ENCODE peak calls at places on chromosomes 6 and 20, in seven cellular contexts. U, P, V, E, B, F and Y are unnamed samples.

GRCh38 chr20:4519530-4519929 is 202.2 kb upstream of the PRND start:
- DNase-seq in U (no peak), P (no peak), V (no peak), E (no peak), B (no peak), F (peak), Y (no peak)

GRCh38 chr6:77231438-77232305 is 231.6 kb downstream of the HTR1B start:
- DNase-seq in U (no peak), P (no peak), V (no peak), E (no peak), B (no peak), F (no peak), Y (no peak)

GRCh38 chr20:1535420-1536175 is 21.9 kb downstream of the SIRPD start:
- DNase-seq in U (no peak), P (peak), V (peak), E (peak), B (peak), F (no peak), Y (no peak)

GRCh38 chr6:111792914-111793700 is 80.1 kb downstream of the FYN start:
- DNase-seq in U (no peak), P (no peak), V (no peak), E (no peak), B (no peak), F (no peak), Y (no peak)

GRCh38 chr20:1557605-1558004 is at the start of gene SIRPD:
- DNase-seq in U (no peak), P (no peak), V (peak), E (no peak), B (no peak), F (no peak), Y (no peak)

GRCh38 chr6:98547634-98548033 is 286.7 kb upstream of the POU3F2 start:
- DNase-seq in U (no peak), P (no peak), V (no peak), E (no peak), B (no peak), F (no peak), Y (no peak)

GRCh38 chr6:21947751-21948386 is 349.0 kb downstream of the PRL start:
- DNase-seq in U (no peak), P (no peak), V (no peak), E (no peak), B (no peak), F (no peak), Y (no peak)

GRCh38 chr20:54197621-54198604 is 10.0 kb upstream of the PFDN4 start:
- DNase-seq in U (no peak), P (no peak), V (peak), E (no peak), B (no peak), F (no peak), Y (no peak)

GRCh38 chr6:39214846-39215639 is 14.2 kb downstream of the KCNK5 start:
- DNase-seq in U (peak), P (no peak), V (no peak), E (peak), B (no peak), F (no peak), Y (no peak)

GRCh38 chr6:84466521-84466920 is 239.1 kb upstream of the CEP162 start:
- DNase-seq in U (no peak), P (no peak), V (no peak), E (no peak), B (no peak), F (no peak), Y (no peak)

GRCh38 chr6:42520786-42521607 is 42.8 kb upstream of the UBR2 start:
- DNase-seq in U (no peak), P (no peak), V (no peak), E (no peak), B (no peak), F (no peak), Y (no peak)

GRCh38 chr6:66662196-66662595 is 955.2 kb upstream of the EYS start:
- DNase-seq in U (no peak), P (no peak), V (no peak), E (no peak), B (no peak), F (no peak), Y (no peak)

GRCh38 chr6:136717297-136717990 is 74.8 kb downstream of the MAP3K5 start:
- DNase-seq in U (no peak), P (no peak), V (no peak), E (no peak), B (no peak), F (no peak), Y (no peak)

GRCh38 chr6:132020138-132020551 is 69.0 kb upstream of the CCN2 start:
- DNase-seq in U (peak), P (no peak), V (peak), E (no peak), B (peak), F (no peak), Y (no peak)

GRCh38 chr6:42007286-42007685 is 43.0 kb upstream of the TAF8 start:
- DNase-seq in U (no peak), P (peak), V (no peak), E (no peak), B (no peak), F (no peak), Y (no peak)

GRCh38 chr6:56713285-56713684 is 70.6 kb upstream of the DST start:
- DNase-seq in U (no peak), P (no peak), V (no peak), E (peak), B (peak), F (no peak), Y (no peak)

GRCh38 chr6:152635949-152636674 is 1.1 kb downstream of the SYNE1 start:
- DNase-seq in U (peak), P (peak), V (no peak), E (no peak), B (peak), F (peak), Y (no peak)

GRCh38 chr6:138004423-138005287 is 102.6 kb downstream of the PERP start:
- DNase-seq in U (no peak), P (no peak), V (no peak), E (no peak), B (no peak), F (no peak), Y (no peak)

DNA sequence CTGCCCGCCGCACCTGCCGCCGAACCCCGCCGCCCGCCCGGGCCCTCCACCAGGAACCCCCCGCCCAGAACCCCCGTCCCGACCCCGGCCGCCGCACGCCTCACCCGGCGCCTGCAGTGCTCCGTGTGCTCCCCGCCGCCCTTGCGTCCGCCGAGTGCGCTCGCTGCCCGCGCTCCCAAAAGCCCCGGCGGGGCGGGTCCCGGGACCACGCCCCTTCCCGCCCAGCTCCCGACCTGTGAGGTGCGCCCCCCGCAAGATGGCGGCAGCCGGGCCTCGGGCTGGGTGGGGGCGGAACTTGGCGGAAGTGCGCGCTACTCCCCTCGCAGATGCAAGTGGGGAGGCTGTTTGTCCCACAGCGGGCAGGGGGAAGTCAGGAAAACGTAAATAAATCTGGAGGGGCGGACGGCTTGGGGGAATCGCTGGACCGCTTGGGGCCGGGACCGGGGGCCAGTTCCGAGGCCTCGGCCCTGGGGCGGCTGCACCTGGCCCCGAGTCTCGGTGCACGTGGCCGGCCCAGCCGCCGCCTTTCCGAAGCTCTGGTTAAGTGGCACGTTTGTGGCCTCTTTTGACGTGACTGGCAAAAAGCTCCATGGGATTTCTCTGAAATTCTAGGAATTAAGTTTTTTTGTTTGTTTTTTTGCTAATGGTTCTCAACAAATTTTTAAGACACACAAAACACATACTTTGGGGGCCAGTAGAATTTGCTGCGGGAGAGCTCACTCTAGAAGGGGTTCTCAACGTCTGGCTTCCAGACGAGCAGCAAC is at the start of gene EZR:
- DNase-seq in U (peak), P (peak), V (no peak), E (peak), B (peak), F (peak), Y (no peak)
- TF ChIP-seq POLR2A in U (peak), P (peak), V (peak), E (peak), B (no peak), F (peak), Y (no peak)

GRCh38 chr20:2651772-2652723 is at the start of gene NOP56:
- DNase-seq in U (peak), P (peak), V (peak), E (peak), B (peak), F (peak), Y (no peak)
- TF ChIP-seq POLR2AphosphoS5 in U (peak), P (peak), V (peak), E (peak), B (peak), F (peak), Y (peak)

GRCh38 chr20:45971675-45972499 is at the start of gene ZNF335:
- DNase-seq in U (peak), P (peak), V (peak), E (peak), B (peak), F (peak), Y (peak)
- TF ChIP-seq POLR2A in U (peak), P (peak), V (peak), E (peak), B (peak), F (peak), Y (no peak)

DNA sequence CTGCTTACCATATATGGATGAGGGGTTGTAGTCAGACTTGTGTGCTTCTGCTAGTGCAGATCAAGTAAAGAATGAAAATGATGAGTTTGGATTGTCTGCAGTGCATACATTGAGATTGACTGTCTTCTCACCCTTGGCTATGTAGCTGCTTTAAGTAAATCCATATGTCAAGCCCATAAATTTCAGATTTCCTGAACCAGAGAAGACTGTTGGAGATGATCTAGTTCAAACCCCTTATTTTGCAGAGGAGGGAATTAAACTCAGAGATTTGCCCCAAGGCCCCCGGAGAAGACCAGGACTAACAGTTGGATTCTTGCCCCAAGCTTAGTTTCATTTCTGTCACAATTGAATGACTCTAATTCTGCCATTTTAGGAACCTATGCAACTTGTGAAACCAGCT is 67.2 kb downstream of the PKIB start:
- DNase-seq in U (no peak), P (no peak), V (no peak), E (no peak), B (no peak), F (no peak), Y (no peak)
- TF ChIP-seq POLR2AphosphoS5 in U (no peak), P (no peak), V (no peak), E (no peak), B (no peak), F (no peak), Y (no peak)

GRCh38 chr6:31569861-31570536 is 2.1 kb upstream of the LTA start:
- DNase-seq in U (no peak), P (peak), V (no peak), E (no peak), B (no peak), F (no peak), Y (no peak)

GRCh38 chr6:31567531-31568370 is 4.3 kb upstream of the LTA start:
- DNase-seq in U (no peak), P (no peak), V (no peak), E (no peak), B (no peak), F (no peak), Y (no peak)

GRCh38 chr6:31572041-31572911 is at the start of gene LTA:
- DNase-seq in U (no peak), P (peak), V (no peak), E (peak), B (no peak), F (no peak), Y (no peak)

GRCh38 chr6:31573239-31574105 is 1.4 kb downstream of the LTA start:
- DNase-seq in U (no peak), P (peak), V (no peak), E (no peak), B (no peak), F (no peak), Y (no peak)

GRCh38 chr6:31568537-31568961 is 3.5 kb upstream of the LTA start:
- DNase-seq in U (no peak), P (peak), V (no peak), E (peak), B (no peak), F (no peak), Y (no peak)
- TF ChIP-seq POLR2A in U (no peak), P (no peak), V (no peak), E (no peak), B (no peak), F (no peak), Y (no peak)

GRCh38 chr6:126050795-126051194 is 64.5 kb downstream of the TRMT11 start:
- DNase-seq in U (no peak), P (no peak), V (no peak), E (no peak), B (no peak), F (no peak), Y (no peak)
- TF ChIP-seq POLR2AphosphoS5 in U (no peak), P (no peak), V (no peak), E (no peak), B (no peak), F (no peak), Y (no peak)

GRCh38 chr6:37818536-37819176 is 871 bp upstream of the ZFAND3 start:
- DNase-seq in U (peak), P (peak), V (peak), E (peak), B (peak), F (peak), Y (peak)

GRCh38 chr6:37821449-37821848 is 1.9 kb downstream of the ZFAND3 start:
- DNase-seq in U (no peak), P (no peak), V (no peak), E (no peak), B (no peak), F (no peak), Y (no peak)

GRCh38 chr6:37820713-37821069 is 1.2 kb downstream of the ZFAND3 start:
- DNase-seq in U (no peak), P (no peak), V (no peak), E (no peak), B (no peak), F (no peak), Y (no peak)

GRCh38 chr6:37819177-37819801 is at the start of gene ZFAND3:
- DNase-seq in U (peak), P (peak), V (peak), E (peak), B (peak), F (peak), Y (peak)

GRCh38 chr6:37819802-37820712 is 530 bp downstream of the ZFAND3 start:
- DNase-seq in U (peak), P (peak), V (no peak), E (peak), B (peak), F (peak), Y (no peak)
- TF ChIP-seq POLR2A in U (no peak), P (no peak), V (no peak), E (no peak), B (no peak), F (no peak), Y (no peak)

GRCh38 chr20:62815066-62815991 is 1.5 kb upstream of the COL9A3 start:
- DNase-seq in U (no peak), P (no peak), V (no peak), E (no peak), B (no peak), F (peak), Y (no peak)
- TF ChIP-seq POLR2AphosphoS5 in U (no peak), P (peak), V (peak), E (no peak), B (no peak), F (peak), Y (no peak)

GRCh38 chr6:29927841-29928388 is 14.4 kb upstream of the HLA-A start:
- DNase-seq in U (no peak), P (no peak), V (no peak), E (no peak), B (no peak), F (no peak), Y (no peak)

GRCh38 chr6:29924731-29925130 is 17.6 kb upstream of the HLA-A start:
- DNase-seq in U (no peak), P (no peak), V (no peak), E (no peak), B (no peak), F (no peak), Y (no peak)

GRCh38 chr6:29926081-29926794 is 16.1 kb upstream of the HLA-A start:
- DNase-seq in U (no peak), P (no peak), V (no peak), E (peak), B (peak), F (peak), Y (peak)

GRCh38 chr6:29925341-29926080 is 16.8 kb upstream of the HLA-A start:
- DNase-seq in U (no peak), P (no peak), V (no peak), E (no peak), B (no peak), F (no peak), Y (peak)

DNA sequence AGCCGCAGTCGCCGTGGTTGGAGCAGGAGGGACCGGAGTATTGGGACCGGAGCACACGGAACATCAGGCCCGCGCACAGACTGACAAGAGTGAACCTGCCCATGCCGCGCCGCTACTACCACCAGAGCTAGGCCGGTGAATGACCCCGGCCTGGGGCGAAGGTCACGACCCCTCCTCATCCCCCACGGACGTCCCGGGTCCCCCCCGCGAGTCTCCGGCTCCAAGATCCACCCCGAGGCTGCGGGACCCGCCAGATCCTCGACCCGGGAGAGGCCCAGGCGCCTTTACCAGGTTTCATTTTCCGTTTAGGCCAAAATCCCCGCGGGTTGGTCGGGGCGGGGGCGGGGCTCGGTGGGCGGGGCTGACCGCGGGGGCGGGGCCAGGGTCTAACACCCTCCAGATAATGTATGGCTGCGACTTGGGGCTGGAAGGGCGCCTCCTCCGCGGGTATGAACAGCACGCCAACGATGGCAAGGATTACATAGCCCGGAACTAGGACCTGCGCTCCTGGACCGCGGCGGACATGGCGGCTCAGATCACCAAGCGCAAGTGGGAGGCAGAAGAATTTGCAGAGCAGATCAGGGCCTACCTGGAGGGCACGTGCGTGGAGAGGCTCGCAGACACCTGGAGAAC is 15.4 kb upstream of the HLA-A start:
- DNase-seq in U (peak), P (peak), V (peak), E (peak), B (peak), F (peak), Y (peak)
- TF ChIP-seq POLR2A in U (no peak), P (no peak), V (no peak), E (peak), B (peak), F (no peak), Y (peak)